ENCODE peak calls at places on chromosomes 12 and 14, in eight cellular contexts. G is NCI-H460; S is uterus; X is activated naive CD8-positive, alpha-beta T cell treated with anti-CD3 and anti-CD28 coated beads, Interleukin-2, amount 50 U/mL, for 24 hours; W is HCEC 1CT; Y is GM10248; U is HTR-8/SVneo; L is lower leg skin. E is an unnamed sample.

GRCh38 chr12:26372856-26373255 is 177.5 kb downstream of the SSPN start:
- DNase-seq in L (no peak), X (no peak), G (no peak), S (no peak), U (no peak), W (no peak), Y (no peak), E (no peak)

GRCh38 chr12:18849080-18849479 is 111.2 kb downstream of the CAPZA3 start:
- DNase-seq in Y (no peak), L (no peak), U (no peak), W (peak; percentile 67), S (no peak), X (no peak), G (no peak), E (no peak)

GRCh38 chr12:52251367-52252055 is 18.5 kb downstream of the KRT7 start:
- DNase-seq in S (no peak), L (no peak), X (no peak), G (no peak), Y (no peak), W (no peak), U (no peak), E (no peak)

GRCh38 chr14:22012452-22012851 is 338.8 kb upstream of the OR4E1 start:
- DNase-seq in U (no peak), G (no peak), Y (no peak), L (no peak), W (no peak), X (no peak), S (no peak), E (no peak)

GRCh38 chr12:78671295-78671694 is 193.3 kb upstream of the SYT1 start:
- DNase-seq in W (peak; percentile 39), S (no peak), U (no peak), G (peak; percentile 66), X (no peak), L (no peak), Y (no peak), E (no peak)

GRCh38 chr12:71216725-71217579 is 59.2 kb upstream of the TSPAN8 start:
- DNase-seq in X (no peak), L (peak; percentile 33), Y (no peak), S (no peak), U (peak; percentile 15), G (peak; percentile 51), W (peak; percentile 42), E (peak; percentile 9)

GRCh38 chr14:104117341-104118005 is 20.9 kb upstream of the KIF26A start:
- DNase-seq in X (no peak), Y (no peak), S (no peak), L (no peak), G (no peak), W (no peak), U (no peak), E (no peak)

GRCh38 chr12:116123511-116124258 is 153.8 kb downstream of the MED13L start:
- DNase-seq in Y (peak; percentile 34), L (peak; percentile 23), U (no peak), S (no peak), W (peak; percentile 63), G (no peak), X (peak; percentile 42), E (no peak)

GRCh38 chr12:95424271-95424994 is 49.5 kb upstream of the METAP2 start:
- DNase-seq in U (no peak), W (no peak), Y (no peak), G (no peak), S (no peak), X (no peak), L (no peak), E (no peak)

GRCh38 chr12:96526110-96526509 is 36.7 kb downstream of the CFAP54 start:
- DNase-seq in G (no peak), S (no peak), X (no peak), Y (no peak), U (no peak), L (no peak), W (no peak), E (no peak)

GRCh38 chr14:95374262-95374997 is 54.7 kb upstream of the CLMN start:
- DNase-seq in W (no peak), X (no peak), L (no peak), S (no peak), G (no peak), Y (no peak), U (no peak), E (no peak)

GRCh38 chr14:100688598-100689499 is 37.8 kb upstream of the DLK1 start:
- DNase-seq in G (peak; percentile 24), U (peak; percentile 60), L (no peak), X (no peak), Y (no peak), W (peak; percentile 25), S (no peak), E (peak; percentile 66)

GRCh38 chr12:124289634-124290600 is 5.0 kb upstream of the RFLNA start:
- DNase-seq in W (peak; percentile 49), X (no peak), L (no peak), S (no peak), Y (no peak), G (no peak), U (no peak), E (peak; percentile 70)

GRCh38 chr12:63103489-63104131 is 47.4 kb downstream of the AVPR1A start:
- DNase-seq in X (no peak), W (no peak), S (no peak), Y (peak; percentile 28), L (no peak), G (peak; percentile 23), U (peak; percentile 27), E (peak; percentile 27)

GRCh38 chr14:34750670-34751069 is 36.3 kb upstream of the CFL2 start:
- DNase-seq in S (no peak), G (no peak), X (no peak), L (no peak), U (no peak), Y (no peak), W (peak; percentile 58), E (peak; percentile 38)

GRCh38 chr14:19743256-19743655 is at the start of gene OR4Q3:
- DNase-seq in W (no peak), G (no peak), X (no peak), U (no peak), Y (no peak), L (no peak), S (no peak), E (no peak)

GRCh38 chr12:77893918-77894317 is 63.2 kb downstream of the NAV3 start:
- DNase-seq in Y (no peak), W (peak; percentile 7), X (no peak), G (no peak), S (no peak), U (no peak), L (no peak), E (no peak)

GRCh38 chr12:57745485-57745881 is 644 bp downstream of the TSPAN31 start:
- DNase-seq in G (no peak), U (no peak), W (no peak), L (no peak), S (no peak), Y (no peak), X (no peak), E (no peak)

GRCh38 chr14:93941293-93941910 is 14.3 kb downstream of the FAM181A start:
- DNase-seq in G (no peak), X (no peak), L (no peak), S (no peak), U (peak; percentile 75), W (peak; percentile 32), Y (no peak), E (peak; percentile 71)

GRCh38 chr14:64689292-64689691 is 14.9 kb upstream of the PLEKHG3 start:
- DNase-seq in G (no peak), S (no peak), U (no peak), X (no peak), L (no peak), W (no peak), Y (no peak), E (no peak)

GRCh38 chr14:105283899-105284298 is 16.9 kb downstream of the BRF1 start:
- DNase-seq in U (no peak), Y (no peak), G (no peak), X (no peak), W (no peak), S (no peak), L (no peak), E (no peak)

GRCh38 chr14:35504260-35504659 is 29.7 kb upstream of the INSM2 start:
- DNase-seq in W (no peak), X (no peak), U (no peak), Y (no peak), S (no peak), L (no peak), G (no peak), E (no peak)

GRCh38 chr12:71828813-71829212 is 10.7 kb upstream of the TBC1D15 start:
- DNase-seq in G (no peak), S (no peak), W (no peak), Y (no peak), U (no peak), X (no peak), L (no peak), E (no peak)

GRCh38 chr12:3044141-3044630 is 33.0 kb upstream of the TSPAN9 start:
- DNase-seq in U (no peak), L (no peak), S (no peak), Y (no peak), W (no peak), X (no peak), G (no peak), E (no peak)

GRCh38 chr12:52245962-52246577 is 13.0 kb downstream of the KRT7 start:
- DNase-seq in L (no peak), W (no peak), Y (no peak), S (no peak), U (no peak), X (no peak), G (no peak), E (no peak)

GRCh38 chr12:105705765-105706164 is 375.3 kb downstream of the C12orf75 start:
- DNase-seq in G (peak; percentile 52), W (peak; percentile 23), Y (no peak), S (peak; percentile 46), X (peak; percentile 5), U (peak; percentile 26), L (peak; percentile 38), E (peak; percentile 12)

E was measured in AG08396.